ENCODE peak calls at places on chromosomes 1 and 21, in nine cellular contexts. One of them, this sample, is unnamed.

GRCh38 chr1:241560511-241561187 is 28.5 kb downstream of the KMO start:
- DNase-seq in brain microvascular endothelial cell: no peak
- DNase-seq in GM19239: no peak
- DNase-seq in AG04450: no peak
- DNase-seq in CD8-positive, alpha-beta T cell: no peak
- DNase-seq in fibroblast of lung: no peak
- DNase-seq in iris pigment epithelial cell: peak; percentile 37
- DNase-seq in activated naive CD4-positive, alpha-beta T cell treated with anti-CD3 and anti-CD28 coated beads, Interleukin-2, amount 50 U/mL, for 72 hours: no peak
- DNase-seq in ureter: no peak
- DNase-seq in this sample: no peak

GRCh38 chr1:7705048-7705907 is 65.8 kb upstream of the VAMP3 start:
- DNase-seq in brain microvascular endothelial cell: no peak
- DNase-seq in GM19239: no peak
- DNase-seq in AG04450: no peak
- DNase-seq in CD8-positive, alpha-beta T cell: peak; percentile 41
- DNase-seq in fibroblast of lung: no peak
- DNase-seq in iris pigment epithelial cell: no peak
- DNase-seq in activated naive CD4-positive, alpha-beta T cell treated with anti-CD3 and anti-CD28 coated beads, Interleukin-2, amount 50 U/mL, for 72 hours: no peak
- DNase-seq in ureter: no peak
- DNase-seq in this sample: no peak

GRCh38 chr1:111604931-111605330 is 14.7 kb upstream of the RAP1A start:
- DNase-seq in brain microvascular endothelial cell: no peak
- DNase-seq in GM19239: no peak
- DNase-seq in AG04450: no peak
- DNase-seq in CD8-positive, alpha-beta T cell: no peak
- DNase-seq in fibroblast of lung: peak; percentile 21
- DNase-seq in iris pigment epithelial cell: peak; percentile 63
- DNase-seq in activated naive CD4-positive, alpha-beta T cell treated with anti-CD3 and anti-CD28 coated beads, Interleukin-2, amount 50 U/mL, for 72 hours: no peak
- DNase-seq in ureter: no peak
- DNase-seq in this sample: no peak

GRCh38 chr1:53076721-53077598 is 14.9 kb downstream of the PODN start:
- DNase-seq in brain microvascular endothelial cell: no peak
- DNase-seq in GM19239: no peak
- DNase-seq in AG04450: no peak
- DNase-seq in CD8-positive, alpha-beta T cell: no peak
- DNase-seq in fibroblast of lung: no peak
- DNase-seq in iris pigment epithelial cell: no peak
- DNase-seq in activated naive CD4-positive, alpha-beta T cell treated with anti-CD3 and anti-CD28 coated beads, Interleukin-2, amount 50 U/mL, for 72 hours: no peak
- DNase-seq in ureter: no peak
- DNase-seq in this sample: no peak

GRCh38 chr21:17513214-17514123 is 626 bp downstream of the CXADR start:
- DNase-seq in brain microvascular endothelial cell: peak; percentile 20
- DNase-seq in GM19239: no peak
- DNase-seq in AG04450: no peak
- DNase-seq in CD8-positive, alpha-beta T cell: peak; percentile 13
- DNase-seq in fibroblast of lung: peak; percentile 29
- DNase-seq in iris pigment epithelial cell: peak; percentile 54
- DNase-seq in activated naive CD4-positive, alpha-beta T cell treated with anti-CD3 and anti-CD28 coated beads, Interleukin-2, amount 50 U/mL, for 72 hours: no peak
- DNase-seq in ureter: no peak
- DNase-seq in this sample: peak; percentile 27

GRCh38 chr1:91651671-91652071 is 151.0 kb downstream of the CDC7 start:
- DNase-seq in brain microvascular endothelial cell: peak; percentile 20
- DNase-seq in GM19239: no peak
- DNase-seq in AG04450: no peak
- DNase-seq in CD8-positive, alpha-beta T cell: no peak
- DNase-seq in fibroblast of lung: peak; percentile 96
- DNase-seq in iris pigment epithelial cell: peak; percentile 62
- DNase-seq in activated naive CD4-positive, alpha-beta T cell treated with anti-CD3 and anti-CD28 coated beads, Interleukin-2, amount 50 U/mL, for 72 hours: no peak
- DNase-seq in ureter: peak; percentile 56
- DNase-seq in this sample: no peak

GRCh38 chr1:161196521-161197451 is 2.1 kb downstream of the ADAMTS4 start:
- DNase-seq in brain microvascular endothelial cell: peak; percentile 53
- DNase-seq in GM19239: no peak
- DNase-seq in AG04450: peak; percentile 59
- DNase-seq in CD8-positive, alpha-beta T cell: no peak
- DNase-seq in fibroblast of lung: peak; percentile 72
- DNase-seq in iris pigment epithelial cell: peak; percentile 81
- DNase-seq in activated naive CD4-positive, alpha-beta T cell treated with anti-CD3 and anti-CD28 coated beads, Interleukin-2, amount 50 U/mL, for 72 hours: no peak
- DNase-seq in ureter: no peak
- DNase-seq in this sample: no peak

GRCh38 chr1:200887772-200888348 is 6.8 kb upstream of the INAVA start:
- DNase-seq in brain microvascular endothelial cell: no peak
- DNase-seq in GM19239: no peak
- DNase-seq in AG04450: no peak
- DNase-seq in CD8-positive, alpha-beta T cell: no peak
- DNase-seq in fibroblast of lung: no peak
- DNase-seq in iris pigment epithelial cell: no peak
- DNase-seq in activated naive CD4-positive, alpha-beta T cell treated with anti-CD3 and anti-CD28 coated beads, Interleukin-2, amount 50 U/mL, for 72 hours: peak; percentile 41
- DNase-seq in ureter: no peak
- DNase-seq in this sample: no peak

GRCh38 chr1:21935393-21935804 is 1.7 kb downstream of the HSPG2 start:
- DNase-seq in brain microvascular endothelial cell: peak; percentile 34
- DNase-seq in GM19239: no peak
- DNase-seq in AG04450: no peak
- DNase-seq in CD8-positive, alpha-beta T cell: no peak
- DNase-seq in fibroblast of lung: no peak
- DNase-seq in iris pigment epithelial cell: peak; percentile 40
- DNase-seq in activated naive CD4-positive, alpha-beta T cell treated with anti-CD3 and anti-CD28 coated beads, Interleukin-2, amount 50 U/mL, for 72 hours: no peak
- DNase-seq in ureter: no peak
- DNase-seq in this sample: no peak

GRCh38 chr1:12344611-12345299 is 114.9 kb downstream of the VPS13D start:
- DNase-seq in brain microvascular endothelial cell: no peak
- DNase-seq in GM19239: no peak
- DNase-seq in AG04450: no peak
- DNase-seq in CD8-positive, alpha-beta T cell: no peak
- DNase-seq in fibroblast of lung: no peak
- DNase-seq in iris pigment epithelial cell: no peak
- DNase-seq in activated naive CD4-positive, alpha-beta T cell treated with anti-CD3 and anti-CD28 coated beads, Interleukin-2, amount 50 U/mL, for 72 hours: no peak
- DNase-seq in ureter: no peak
- DNase-seq in this sample: no peak

GRCh38 chr21:35779690-35780570 is 280.4 kb downstream of the SETD4 start:
- DNase-seq in brain microvascular endothelial cell: peak; percentile 80
- DNase-seq in GM19239: no peak
- DNase-seq in AG04450: peak; percentile 38
- DNase-seq in CD8-positive, alpha-beta T cell: no peak
- DNase-seq in fibroblast of lung: peak; percentile 46
- DNase-seq in iris pigment epithelial cell: peak; percentile 50
- DNase-seq in activated naive CD4-positive, alpha-beta T cell treated with anti-CD3 and anti-CD28 coated beads, Interleukin-2, amount 50 U/mL, for 72 hours: no peak
- DNase-seq in ureter: no peak
- DNase-seq in this sample: no peak

GRCh38 chr1:2810899-2811525 is 9.5 kb upstream of the TTC34 start:
- DNase-seq in brain microvascular endothelial cell: no peak
- DNase-seq in GM19239: no peak
- DNase-seq in AG04450: no peak
- DNase-seq in CD8-positive, alpha-beta T cell: no peak
- DNase-seq in fibroblast of lung: no peak
- DNase-seq in iris pigment epithelial cell: no peak
- DNase-seq in activated naive CD4-positive, alpha-beta T cell treated with anti-CD3 and anti-CD28 coated beads, Interleukin-2, amount 50 U/mL, for 72 hours: no peak
- DNase-seq in ureter: no peak
- DNase-seq in this sample: no peak

GRCh38 chr1:236489710-236490377 is 33.9 kb upstream of the LGALS8 start:
- DNase-seq in brain microvascular endothelial cell: peak; percentile 44
- DNase-seq in GM19239: peak; percentile 39
- DNase-seq in AG04450: no peak
- DNase-seq in CD8-positive, alpha-beta T cell: no peak
- DNase-seq in fibroblast of lung: peak; percentile 74
- DNase-seq in iris pigment epithelial cell: peak; percentile 62
- DNase-seq in activated naive CD4-positive, alpha-beta T cell treated with anti-CD3 and anti-CD28 coated beads, Interleukin-2, amount 50 U/mL, for 72 hours: no peak
- DNase-seq in ureter: no peak
- DNase-seq in this sample: no peak

GRCh38 chr21:31634993-31635392 is 24.5 kb upstream of the SOD1 start:
- DNase-seq in brain microvascular endothelial cell: no peak
- DNase-seq in GM19239: no peak
- DNase-seq in AG04450: no peak
- DNase-seq in CD8-positive, alpha-beta T cell: no peak
- DNase-seq in fibroblast of lung: no peak
- DNase-seq in iris pigment epithelial cell: no peak
- DNase-seq in activated naive CD4-positive, alpha-beta T cell treated with anti-CD3 and anti-CD28 coated beads, Interleukin-2, amount 50 U/mL, for 72 hours: no peak
- DNase-seq in ureter: no peak
- DNase-seq in this sample: no peak

GRCh38 chr1:207022996-207023679 is 9.4 kb downstream of the C1orf116 start:
- DNase-seq in brain microvascular endothelial cell: no peak
- DNase-seq in GM19239: no peak
- DNase-seq in AG04450: no peak
- DNase-seq in CD8-positive, alpha-beta T cell: no peak
- DNase-seq in fibroblast of lung: no peak
- DNase-seq in iris pigment epithelial cell: no peak
- DNase-seq in activated naive CD4-positive, alpha-beta T cell treated with anti-CD3 and anti-CD28 coated beads, Interleukin-2, amount 50 U/mL, for 72 hours: no peak
- DNase-seq in ureter: no peak
- DNase-seq in this sample: no peak

GRCh38 chr1:202615501-202616354 is 94.5 kb downstream of the SYT2 start:
- DNase-seq in brain microvascular endothelial cell: peak; percentile 53
- DNase-seq in GM19239: peak; percentile 39
- DNase-seq in AG04450: no peak
- DNase-seq in CD8-positive, alpha-beta T cell: no peak
- DNase-seq in fibroblast of lung: peak; percentile 28
- DNase-seq in iris pigment epithelial cell: no peak
- DNase-seq in activated naive CD4-positive, alpha-beta T cell treated with anti-CD3 and anti-CD28 coated beads, Interleukin-2, amount 50 U/mL, for 72 hours: no peak
- DNase-seq in ureter: no peak
- DNase-seq in this sample: peak; percentile 36

GRCh38 chr1:113536182-113536780 is 146.0 kb downstream of the MAGI3 start:
- DNase-seq in brain microvascular endothelial cell: no peak
- DNase-seq in GM19239: no peak
- DNase-seq in AG04450: no peak
- DNase-seq in CD8-positive, alpha-beta T cell: no peak
- DNase-seq in fibroblast of lung: peak; percentile 20
- DNase-seq in iris pigment epithelial cell: peak; percentile 54
- DNase-seq in activated naive CD4-positive, alpha-beta T cell treated with anti-CD3 and anti-CD28 coated beads, Interleukin-2, amount 50 U/mL, for 72 hours: no peak
- DNase-seq in ureter: no peak
- DNase-seq in this sample: no peak

GRCh38 chr1:29499101-29499650 is 262.9 kb downstream of the PTPRU start:
- DNase-seq in brain microvascular endothelial cell: no peak
- DNase-seq in GM19239: no peak
- DNase-seq in AG04450: no peak
- DNase-seq in CD8-positive, alpha-beta T cell: no peak
- DNase-seq in fibroblast of lung: no peak
- DNase-seq in iris pigment epithelial cell: no peak
- DNase-seq in activated naive CD4-positive, alpha-beta T cell treated with anti-CD3 and anti-CD28 coated beads, Interleukin-2, amount 50 U/mL, for 72 hours: peak; percentile 7
- DNase-seq in ureter: no peak
- DNase-seq in this sample: no peak

GRCh38 chr1:214678386-214678785 is 75.4 kb downstream of the CENPF start:
- DNase-seq in brain microvascular endothelial cell: peak; percentile 37
- DNase-seq in GM19239: no peak
- DNase-seq in AG04450: no peak
- DNase-seq in CD8-positive, alpha-beta T cell: no peak
- DNase-seq in fibroblast of lung: no peak
- DNase-seq in iris pigment epithelial cell: peak; percentile 38
- DNase-seq in activated naive CD4-positive, alpha-beta T cell treated with anti-CD3 and anti-CD28 coated beads, Interleukin-2, amount 50 U/mL, for 72 hours: no peak
- DNase-seq in ureter: no peak
- DNase-seq in this sample: no peak

GRCh38 chr1:119286587-119287181 is 81.9 kb upstream of the HAO2 start:
- DNase-seq in brain microvascular endothelial cell: peak; percentile 41
- DNase-seq in GM19239: peak; percentile 14
- DNase-seq in AG04450: no peak
- DNase-seq in CD8-positive, alpha-beta T cell: peak; percentile 12
- DNase-seq in fibroblast of lung: peak; percentile 28
- DNase-seq in iris pigment epithelial cell: peak; percentile 49
- DNase-seq in activated naive CD4-positive, alpha-beta T cell treated with anti-CD3 and anti-CD28 coated beads, Interleukin-2, amount 50 U/mL, for 72 hours: no peak
- DNase-seq in ureter: no peak
- DNase-seq in this sample: peak; percentile 30

GRCh38 chr21:43609501-43610340 is 49.6 kb downstream of the HSF2BP start:
- DNase-seq in brain microvascular endothelial cell: peak; percentile 69
- DNase-seq in GM19239: no peak
- DNase-seq in AG04450: no peak
- DNase-seq in CD8-positive, alpha-beta T cell: no peak
- DNase-seq in fibroblast of lung: peak; percentile 88
- DNase-seq in iris pigment epithelial cell: peak; percentile 83
- DNase-seq in activated naive CD4-positive, alpha-beta T cell treated with anti-CD3 and anti-CD28 coated beads, Interleukin-2, amount 50 U/mL, for 72 hours: no peak
- DNase-seq in ureter: peak; percentile 85
- DNase-seq in this sample: no peak

GRCh38 chr1:98086156-98086555 is 165.3 kb upstream of the DPYD start:
- DNase-seq in brain microvascular endothelial cell: peak; percentile 90
- DNase-seq in GM19239: no peak
- DNase-seq in AG04450: peak; percentile 49
- DNase-seq in CD8-positive, alpha-beta T cell: no peak
- DNase-seq in fibroblast of lung: no peak
- DNase-seq in iris pigment epithelial cell: peak; percentile 92
- DNase-seq in activated naive CD4-positive, alpha-beta T cell treated with anti-CD3 and anti-CD28 coated beads, Interleukin-2, amount 50 U/mL, for 72 hours: no peak
- DNase-seq in ureter: no peak
- DNase-seq in this sample: no peak

GRCh38 chr21:28663111-28663693 is 329.5 kb downstream of the LTN1 start:
- DNase-seq in brain microvascular endothelial cell: no peak
- DNase-seq in GM19239: no peak
- DNase-seq in AG04450: no peak
- DNase-seq in CD8-positive, alpha-beta T cell: no peak
- DNase-seq in fibroblast of lung: no peak
- DNase-seq in iris pigment epithelial cell: no peak
- DNase-seq in activated naive CD4-positive, alpha-beta T cell treated with anti-CD3 and anti-CD28 coated beads, Interleukin-2, amount 50 U/mL, for 72 hours: no peak
- DNase-seq in ureter: no peak
- DNase-seq in this sample: no peak

GRCh38 chr1:13730751-13731482 is 30.9 kb downstream of the PRDM2 start:
- DNase-seq in brain microvascular endothelial cell: no peak
- DNase-seq in GM19239: peak; percentile 62
- DNase-seq in AG04450: no peak
- DNase-seq in CD8-positive, alpha-beta T cell: peak; percentile 79
- DNase-seq in fibroblast of lung: no peak
- DNase-seq in iris pigment epithelial cell: peak; percentile 50
- DNase-seq in activated naive CD4-positive, alpha-beta T cell treated with anti-CD3 and anti-CD28 coated beads, Interleukin-2, amount 50 U/mL, for 72 hours: peak; percentile 84
- DNase-seq in ureter: peak; percentile 60
- DNase-seq in this sample: peak; percentile 35

GRCh38 chr1:93815738-93816110 is 63.3 kb downstream of the DNTTIP2 start:
- DNase-seq in brain microvascular endothelial cell: peak; percentile 30
- DNase-seq in GM19239: no peak
- DNase-seq in AG04450: no peak
- DNase-seq in CD8-positive, alpha-beta T cell: no peak
- DNase-seq in fibroblast of lung: no peak
- DNase-seq in iris pigment epithelial cell: peak; percentile 67
- DNase-seq in activated naive CD4-positive, alpha-beta T cell treated with anti-CD3 and anti-CD28 coated beads, Interleukin-2, amount 50 U/mL, for 72 hours: no peak
- DNase-seq in ureter: no peak
- DNase-seq in this sample: no peak

GRCh38 chr1:40774266-40774998 is 9.2 kb upstream of the KCNQ4 start:
- DNase-seq in brain microvascular endothelial cell: no peak
- DNase-seq in GM19239: no peak
- DNase-seq in AG04450: no peak
- DNase-seq in CD8-positive, alpha-beta T cell: peak; percentile 74
- DNase-seq in fibroblast of lung: peak; percentile 24
- DNase-seq in iris pigment epithelial cell: peak; percentile 21
- DNase-seq in activated naive CD4-positive, alpha-beta T cell treated with anti-CD3 and anti-CD28 coated beads, Interleukin-2, amount 50 U/mL, for 72 hours: no peak
- DNase-seq in ureter: no peak
- DNase-seq in this sample: no peak

GRCh38 chr1:234531181-234532132 is 52.5 kb upstream of the TARBP1 start:
- DNase-seq in brain microvascular endothelial cell: peak; percentile 65
- DNase-seq in GM19239: no peak
- DNase-seq in AG04450: no peak
- DNase-seq in CD8-positive, alpha-beta T cell: no peak
- DNase-seq in fibroblast of lung: peak; percentile 90
- DNase-seq in iris pigment epithelial cell: peak; percentile 83
- DNase-seq in activated naive CD4-positive, alpha-beta T cell treated with anti-CD3 and anti-CD28 coated beads, Interleukin-2, amount 50 U/mL, for 72 hours: no peak
- DNase-seq in ureter: peak; percentile 69
- DNase-seq in this sample: no peak

GRCh38 chr1:212158912-212159796 is 123.6 kb downstream of the DTL start:
- DNase-seq in brain microvascular endothelial cell: no peak
- DNase-seq in GM19239: no peak
- DNase-seq in AG04450: no peak
- DNase-seq in CD8-positive, alpha-beta T cell: peak; percentile 7
- DNase-seq in fibroblast of lung: no peak
- DNase-seq in iris pigment epithelial cell: no peak
- DNase-seq in activated naive CD4-positive, alpha-beta T cell treated with anti-CD3 and anti-CD28 coated beads, Interleukin-2, amount 50 U/mL, for 72 hours: no peak
- DNase-seq in ureter: no peak
- DNase-seq in this sample: peak; percentile 22

GRCh38 chr1:150268342-150268705 is 492 bp downstream of the APH1A start:
- DNase-seq in brain microvascular endothelial cell: no peak
- DNase-seq in GM19239: no peak
- DNase-seq in AG04450: no peak
- DNase-seq in CD8-positive, alpha-beta T cell: peak; percentile 48
- DNase-seq in fibroblast of lung: peak; percentile 41
- DNase-seq in iris pigment epithelial cell: peak; percentile 31
- DNase-seq in activated naive CD4-positive, alpha-beta T cell treated with anti-CD3 and anti-CD28 coated beads, Interleukin-2, amount 50 U/mL, for 72 hours: no peak
- DNase-seq in ureter: peak; percentile 59
- DNase-seq in this sample: peak; percentile 39

GRCh38 chr1:95584315-95584714 is 350.3 kb downstream of the RWDD3 start:
- DNase-seq in brain microvascular endothelial cell: no peak
- DNase-seq in GM19239: no peak
- DNase-seq in AG04450: no peak
- DNase-seq in CD8-positive, alpha-beta T cell: no peak
- DNase-seq in fibroblast of lung: no peak
- DNase-seq in iris pigment epithelial cell: no peak
- DNase-seq in activated naive CD4-positive, alpha-beta T cell treated with anti-CD3 and anti-CD28 coated beads, Interleukin-2, amount 50 U/mL, for 72 hours: no peak
- DNase-seq in ureter: no peak
- DNase-seq in this sample: no peak

GRCh38 chr1:206005761-206006160 is 2.6 kb upstream of the RAB7B start:
- DNase-seq in brain microvascular endothelial cell: no peak
- DNase-seq in GM19239: no peak
- DNase-seq in AG04450: no peak
- DNase-seq in CD8-positive, alpha-beta T cell: no peak
- DNase-seq in fibroblast of lung: no peak
- DNase-seq in iris pigment epithelial cell: no peak
- DNase-seq in activated naive CD4-positive, alpha-beta T cell treated with anti-CD3 and anti-CD28 coated beads, Interleukin-2, amount 50 U/mL, for 72 hours: no peak
- DNase-seq in ureter: no peak
- DNase-seq in this sample: no peak